ENCODE peak calls at places on chromosomes 2 and 18, in five cellular contexts. A is H9, B is GM12865, M is cardiac fibroblast, U is dorsolateral prefrontal cortex. O is an unnamed sample.
A peak's percentile ranks its signal among the peaks of the same experiment; 100 is the strongest.

GRCh38 chr2:236380051-236380612 is 115.9 kb upstream of the ASB18 start:
- DNase-seq in A (peak; percentile 27), B (no peak), M (no peak), U (no peak), O (no peak)

GRCh38 chr2:182133195-182133891 is 147.7 kb downstream of the PPP1R1C start:
- DNase-seq in A (no peak), B (no peak), M (peak; percentile 61), U (no peak), O (no peak)

GRCh38 chr2:10619643-10620042 is 70.1 kb downstream of the NOL10 start:
- DNase-seq in A (no peak), B (no peak), M (peak; percentile 28), U (no peak), O (no peak)

GRCh38 chr2:75053484-75054112 is 95.2 kb downstream of the POLE4 start:
- DNase-seq in A (peak; percentile 82), B (peak; percentile 82), M (peak; percentile 41), U (no peak), O (peak; percentile 47)

GRCh38 chr18:10476430-10476829 is 22.0 kb downstream of the APCDD1 start:
- DNase-seq in A (no peak), B (no peak), M (no peak), U (no peak), O (no peak)

GRCh38 chr2:48085888-48086287 is 179.6 kb upstream of the FBXO11 start:
- DNase-seq in A (no peak), B (no peak), M (no peak), U (no peak), O (no peak)

GRCh38 chr18:55768255-55768654 is 180.3 kb upstream of the TCF4 start:
- DNase-seq in A (peak; percentile 77), B (no peak), M (peak; percentile 43), U (no peak), O (no peak)

GRCh38 chr18:50559750-50560680 is at the start of gene MAPK4:
- DNase-seq in A (peak; percentile 42), B (peak; percentile 7), M (peak; percentile 2), U (peak; percentile 45), O (peak; percentile 76)

GRCh38 chr2:39516347-39517101 is 79.4 kb upstream of the MAP4K3 start:
- DNase-seq in A (peak; percentile 70), B (no peak), M (peak; percentile 76), U (peak; percentile 15), O (no peak)

GRCh38 chr2:235747868-235748144 is 254.0 kb downstream of the AGAP1 start:
- DNase-seq in A (no peak), B (no peak), M (no peak), U (no peak), O (no peak)

GRCh38 chr2:64996914-64997313 is 7.7 kb downstream of the SLC1A4 start:
- DNase-seq in A (no peak), B (no peak), M (no peak), U (no peak), O (no peak)

GRCh38 chr2:158760887-158761286 is 34.2 kb upstream of the DAPL1 start:
- DNase-seq in A (no peak), B (no peak), M (no peak), U (no peak), O (no peak)

GRCh38 chr2:39107156-39107555 is 13.7 kb downstream of the SOS1 start:
- DNase-seq in A (no peak), B (no peak), M (peak; percentile 32), U (peak; percentile 22), O (no peak)

GRCh38 chr18:50879302-50880107 is 587 bp downstream of the ME2 start:
- DNase-seq in A (peak; percentile 39), B (peak; percentile 56), M (peak; percentile 55), U (peak; percentile 32), O (peak; percentile 45)

GRCh38 chr2:28334527-28334891 is 58.1 kb upstream of the FOSL2 start:
- DNase-seq in A (no peak), B (no peak), M (no peak), U (no peak), O (no peak)

GRCh38 chr18:5975111-5975622 is 79.8 kb upstream of the TMEM200C start:
- DNase-seq in A (no peak), B (peak; percentile 88), M (peak; percentile 70), U (no peak), O (peak; percentile 62)

GRCh38 chr2:121293450-121294325 is 8.7 kb upstream of the TFCP2L1 start:
- DNase-seq in A (no peak), B (no peak), M (no peak), U (no peak), O (no peak)

GRCh38 chr2:102591646-102592045 is 27.7 kb upstream of the SLC9A2 start:
- DNase-seq in A (no peak), B (no peak), M (no peak), U (no peak), O (no peak)

GRCh38 chr18:59681051-59681450 is 16.2 kb downstream of the CCBE1 start:
- DNase-seq in A (no peak), B (no peak), M (no peak), U (no peak), O (no peak)

GRCh38 chr18:8998481-8999217 is 103.8 kb upstream of the NDUFV2 start:
- DNase-seq in A (no peak), B (no peak), M (peak; percentile 55), U (no peak), O (no peak)

GRCh38 chr2:162091325-162092007 is 17.5 kb upstream of the DPP4 start:
- DNase-seq in A (peak; percentile 63), B (no peak), M (no peak), U (no peak), O (no peak)

GRCh38 chr2:169361706-169362345 is 508 bp downstream of the LRP2 start:
- DNase-seq in A (peak; percentile 53), B (peak; percentile 2), M (no peak), U (peak; percentile 31), O (peak; percentile 37)

DNA sequence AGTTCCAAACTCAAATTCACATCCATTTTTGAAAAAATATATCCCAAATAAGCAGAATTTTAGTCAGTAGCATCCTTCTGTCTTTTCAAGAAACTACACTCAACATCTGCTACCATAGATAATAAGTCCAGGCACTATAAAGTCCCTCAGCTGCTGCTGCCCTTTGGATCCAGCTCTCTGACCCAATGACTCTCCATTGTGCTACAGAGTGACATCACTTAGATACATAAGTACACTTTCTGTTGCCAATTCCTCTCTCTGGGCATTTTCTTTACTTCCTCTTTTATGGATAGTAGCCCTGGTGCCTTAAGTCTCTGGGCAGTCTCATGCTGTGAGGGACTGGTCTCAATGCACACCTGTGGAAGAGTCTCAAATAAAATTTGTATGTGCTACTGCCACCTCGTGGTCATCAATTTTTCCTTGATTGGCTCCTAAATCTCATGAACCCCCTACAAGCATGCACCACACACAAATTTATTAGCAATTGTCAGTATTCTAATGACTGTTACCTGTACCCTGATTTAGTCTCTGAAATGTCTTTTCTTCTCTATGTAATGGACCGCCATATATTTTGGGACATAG is 219.2 kb downstream of the LRP1B start:
- DNase-seq in A (peak; percentile 63), B (peak; percentile 57), M (peak; percentile 25), U (no peak), O (no peak)
- TF ChIP-seq CTCF in A (peak; percentile 72), B (peak; percentile 31), M (peak; percentile 23), U (peak; percentile 46), O (peak; percentile 29)

DNA sequence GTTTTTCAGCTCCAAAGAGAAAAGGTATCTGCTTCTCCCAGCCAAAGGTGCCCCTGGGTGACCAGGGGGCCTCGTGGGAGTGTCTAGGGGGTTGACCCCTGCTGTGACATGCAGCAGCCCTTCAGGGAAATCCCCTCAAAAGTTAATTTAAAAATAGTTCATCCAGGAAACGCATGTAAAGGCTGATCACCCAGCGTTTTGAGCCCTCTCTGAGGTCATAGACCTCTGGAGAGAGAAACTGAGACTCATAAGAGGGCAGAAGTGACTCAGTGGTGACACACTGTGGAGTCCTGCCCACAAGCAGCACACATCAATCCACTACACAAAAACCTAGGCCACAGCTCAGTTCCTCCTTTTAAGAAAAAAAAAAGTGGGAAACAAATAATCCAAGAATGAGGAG is 11.9 kb downstream of the GAL3ST2 start:
- DNase-seq in A (no peak), B (peak; percentile 87), M (peak; percentile 51), U (no peak), O (peak; percentile 50)
- TF ChIP-seq CTCF in A (no peak), B (no peak), M (no peak), U (no peak), O (peak; percentile 25)

GRCh38 chr2:222912117-222912516 is 51.3 kb downstream of the ACSL3 start:
- DNase-seq in A (no peak), B (peak; percentile 96), M (peak; percentile 48), U (no peak), O (peak; percentile 83)

GRCh38 chr2:222919841-222920609 is 59.2 kb downstream of the ACSL3 start:
- DNase-seq in A (no peak), B (no peak), M (peak; percentile 90), U (no peak), O (no peak)

GRCh38 chr2:222916229-222917197 is 55.7 kb downstream of the ACSL3 start:
- DNase-seq in A (no peak), B (no peak), M (no peak), U (no peak), O (no peak)

GRCh38 chr2:222912776-222913175 is 51.9 kb downstream of the ACSL3 start:
- DNase-seq in A (no peak), B (peak; percentile 43), M (no peak), U (no peak), O (no peak)

DNA sequence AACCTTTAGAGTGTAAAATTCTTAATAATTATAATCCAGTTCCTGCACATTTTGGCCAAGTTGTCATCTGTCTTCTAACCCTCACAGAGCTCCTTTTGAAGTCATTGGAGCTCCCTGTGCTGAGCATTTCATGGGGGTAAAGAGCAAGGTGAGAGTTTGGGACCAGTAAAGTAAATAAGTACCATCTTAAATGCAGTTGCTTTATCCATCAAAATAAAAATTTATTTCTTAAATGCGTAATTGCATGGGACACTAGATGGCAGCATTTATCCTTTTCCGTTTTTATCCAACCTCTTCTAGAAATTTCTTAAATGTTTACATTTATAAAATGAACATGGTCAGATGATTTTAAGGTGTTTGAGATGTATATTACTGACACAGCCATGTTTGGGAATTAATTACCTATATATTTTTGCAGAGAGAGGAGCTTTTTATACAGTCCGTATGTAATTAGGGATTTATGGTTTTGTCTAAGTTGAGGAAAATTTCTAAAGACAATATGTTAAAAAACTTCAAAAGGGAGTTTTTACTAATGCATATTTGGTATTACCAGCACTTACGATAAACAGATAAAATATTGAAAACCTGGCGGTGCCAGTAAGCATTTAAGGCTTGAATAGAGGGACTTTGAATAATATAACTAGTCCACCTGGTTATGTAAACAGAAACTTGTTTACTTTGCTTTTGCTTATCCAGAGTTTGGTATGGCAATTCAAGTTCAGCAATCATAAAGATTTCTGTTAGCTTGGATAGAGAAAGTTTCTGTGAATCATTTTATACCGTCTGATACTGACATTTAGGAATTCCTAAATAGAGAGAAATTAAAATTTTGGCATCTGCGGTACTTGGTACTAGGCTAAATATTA is 54.5 kb downstream of the ACSL3 start:
- DNase-seq in A (no peak), B (peak; percentile 19), M (peak; percentile 56), U (no peak), O (no peak)
- TF ChIP-seq CTCF in A (peak; percentile 66), B (peak; percentile 26), M (peak; percentile 44), U (peak; percentile 45), O (peak; percentile 44)

GRCh38 chr2:163345795-163346573 is 389.8 kb downstream of the FIGN start:
- DNase-seq in A (no peak), B (peak; percentile 62), M (peak; percentile 76), U (no peak), O (peak; percentile 62)

GRCh38 chr2:163341426-163341825 is 394.4 kb downstream of the FIGN start:
- DNase-seq in A (no peak), B (no peak), M (peak; percentile 69), U (no peak), O (no peak)

GRCh38 chr2:163347982-163348842 is 387.6 kb downstream of the FIGN start:
- DNase-seq in A (peak; percentile 93), B (no peak), M (peak; percentile 92), U (peak; percentile 70), O (no peak)

GRCh38 chr2:163338270-163338669 is 397.5 kb downstream of the FIGN start:
- DNase-seq in A (peak; percentile 42), B (no peak), M (no peak), U (no peak), O (no peak)

GRCh38 chr2:163343316-163343715 is 392.5 kb downstream of the FIGN start:
- DNase-seq in A (peak; percentile 29), B (no peak), M (no peak), U (no peak), O (no peak)
- TF ChIP-seq CTCF in A (peak; percentile 39), B (no peak), M (no peak), U (no peak), O (no peak)

O was measured in GM13977.